ENCODE peak calls at places on chromosomes 1 and 21, in ten cellular contexts. Z is Panc1, F is body of pancreas, I is breast epithelium, J is aorta, S is ovary, H is left lung, D is PC-3, M is endothelial cell of umbilical vein, O is lung. C is an unnamed sample.
A peak's percentile ranks its signal among the peaks of the same experiment; 100 is the strongest.

GRCh38 chr1:246324711-246325110 is 182.4 kb downstream of the SMYD3 start:
- DNase-seq in D (peak; percentile 43), S (no peak), J (no peak), Z (no peak), F (no peak), I (no peak), O (no peak), H (no peak), M (no peak), C (peak; percentile 7)

GRCh38 chr1:117930484-117930883 is 945 bp downstream of the WDR3 start:
- DNase-seq in I (no peak), D (no peak), F (no peak), S (no peak), O (no peak), J (no peak), H (no peak), Z (no peak), M (peak; percentile 20), C (no peak)

GRCh38 chr1:37363535-37363934 is 110.8 kb upstream of the ZC3H12A start:
- DNase-seq in D (no peak), I (no peak), F (no peak), O (no peak), J (no peak), M (no peak), Z (no peak), H (no peak), S (no peak), C (no peak)

GRCh38 chr1:6097117-6097595 is 51.5 kb downstream of the KCNAB2 start:
- DNase-seq in O (no peak), D (no peak), J (no peak), F (no peak), I (no peak), S (no peak), H (no peak), Z (no peak), M (no peak), C (no peak)

GRCh38 chr1:95888877-95889799 is 655.1 kb downstream of the RWDD3 start:
- DNase-seq in Z (no peak), I (no peak), J (no peak), O (no peak), H (no peak), D (no peak), S (no peak), F (no peak), M (peak; percentile 20), C (no peak)

GRCh38 chr1:46131093-46131492 is 1.3 kb downstream of the PIK3R3 start:
- DNase-seq in O (no peak), M (peak; percentile 44), F (no peak), Z (no peak), J (no peak), I (no peak), H (no peak), D (peak; percentile 24), S (no peak), C (no peak)

GRCh38 chr1:28322209-28322608 is 6.6 kb upstream of the MED18 start:
- DNase-seq in I (no peak), D (peak; percentile 10), J (no peak), O (no peak), S (no peak), Z (no peak), F (peak; percentile 51), H (no peak), M (no peak), C (no peak)

GRCh38 chr21:45224189-45224938 is 63.3 kb downstream of the POFUT2 start:
- DNase-seq in J (no peak), S (no peak), F (no peak), Z (no peak), O (no peak), M (no peak), I (no peak), H (no peak), D (no peak), C (peak; percentile 23)

GRCh38 chr1:246329900-246330299 is 177.2 kb downstream of the SMYD3 start:
- DNase-seq in H (no peak), Z (no peak), J (no peak), F (no peak), O (no peak), I (no peak), S (no peak), M (no peak), D (no peak), C (no peak)

GRCh38 chr1:205343431-205344009 is 13.2 kb downstream of the KLHDC8A start:
- DNase-seq in M (no peak), D (no peak), H (no peak), S (peak; percentile 70), O (no peak), F (no peak), J (no peak), Z (no peak), I (no peak), C (no peak)
- H3K4me3 ChIP-seq in M (no peak overlapping the region), D (peak overlapping the region; percentile 59), H (peak overlapping the region; percentile 25), S (peak overlapping the region; percentile 25), O (no peak overlapping the region), F (no peak overlapping the region), J (peak overlapping the region; percentile 24), Z (no peak overlapping the region), I (peak overlapping the region; percentile 44), C (peak overlapping the region; percentile 24)

GRCh38 chr1:33317354-33317753 is 3.5 kb downstream of the A3GALT2 start:
- DNase-seq in I (no peak), F (no peak), J (peak; percentile 18), S (no peak), H (no peak), Z (no peak), M (no peak), D (no peak), O (no peak), C (no peak)

GRCh38 chr1:33312413-33312749 is 8.5 kb downstream of the A3GALT2 start:
- DNase-seq in H (no peak), Z (no peak), O (no peak), S (peak; percentile 14), D (no peak), M (no peak), F (no peak), I (no peak), J (peak; percentile 19), C (no peak)

GRCh38 chr1:33316601-33317000 is 4.3 kb downstream of the A3GALT2 start:
- DNase-seq in J (no peak), O (no peak), S (no peak), F (no peak), D (no peak), Z (no peak), H (no peak), I (no peak), M (no peak), C (no peak)

GRCh38 chr1:33311706-33312412 is 9.0 kb downstream of the A3GALT2 start:
- DNase-seq in J (peak; percentile 23), I (no peak), M (no peak), S (no peak), O (no peak), F (no peak), H (no peak), D (no peak), Z (no peak), C (no peak)

DNA sequence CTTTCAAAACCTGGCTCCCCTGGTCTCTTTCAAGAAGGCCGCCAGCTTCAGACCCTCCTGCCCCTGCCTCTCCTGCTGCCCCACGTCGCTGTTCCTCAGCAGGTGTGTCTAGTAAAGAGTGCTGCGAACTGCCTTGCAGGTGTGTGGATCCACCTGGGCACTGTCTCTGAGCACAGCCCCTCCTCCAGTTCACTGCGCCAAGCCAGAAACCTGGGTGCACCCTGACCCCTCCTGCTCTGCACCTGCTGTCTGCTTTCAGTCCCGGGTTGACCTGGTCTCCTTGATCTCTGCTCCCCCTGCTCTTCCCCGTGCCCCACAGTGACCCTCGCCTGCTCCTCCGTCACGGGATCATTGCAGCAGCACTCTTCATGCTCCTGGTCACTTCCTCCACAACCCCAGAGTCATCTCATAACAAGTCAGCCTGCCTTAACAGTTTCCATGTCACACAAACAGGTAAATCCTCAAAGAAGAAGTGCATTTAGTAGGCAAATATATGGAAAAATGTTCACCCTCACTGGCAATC is 6.5 kb downstream of the A3GALT2 start:
- DNase-seq in J (peak; percentile 33), I (no peak), S (peak; percentile 7), D (no peak), M (no peak), F (no peak), Z (no peak), H (no peak), O (no peak), C (no peak)
- H3K27me3 ChIP-seq in J (no peaks in the 10 kb centered on the region), I (no peaks in the 10 kb centered on the region), S (no peaks in the 10 kb centered on the region), D (no peaks in the 10 kb centered on the region), M (no peaks in the 10 kb centered on the region), F (no peaks in the 10 kb centered on the region), Z (no peaks in the 10 kb centered on the region), H (no peaks in the 10 kb centered on the region), O (no peaks in the 10 kb centered on the region), C (no peaks in the 10 kb centered on the region)

GRCh38 chr1:7971024-7971423 is 9.5 kb downstream of the PARK7 start:
- DNase-seq in M (no peak), F (no peak), O (no peak), D (no peak), H (no peak), I (no peak), Z (no peak), S (no peak), J (no peak), C (no peak)
- H3K36me3 ChIP-seq in M (peaks cover 23% of the 10 kb centered on the region), F (peaks cover 22% of the 10 kb centered on the region), O (peaks cover 18% of the 10 kb centered on the region), D (peaks cover 50% of the 10 kb centered on the region), H (peaks cover 94% of the 10 kb centered on the region), I (peaks cover 5% of the 10 kb centered on the region), Z (peaks cover 25% of the 10 kb centered on the region), S (no peaks in the 10 kb centered on the region), J (peaks cover 10% of the 10 kb centered on the region), C (peaks cover 80% of the 10 kb centered on the region)

GRCh38 chr1:241848680-241849344 is 808 bp downstream of the EXO1 start:
- DNase-seq in F (no peak), M (no peak), J (no peak), Z (no peak), D (no peak), I (no peak), H (no peak), O (no peak), S (no peak), C (no peak)

GRCh38 chr1:241847540-241847795 is 536 bp upstream of the EXO1 start:
- DNase-seq in M (no peak), J (no peak), D (no peak), Z (no peak), H (no peak), F (no peak), S (no peak), I (no peak), O (no peak), C (no peak)

GRCh38 chr1:241847796-241848668 is at the start of gene EXO1:
- DNase-seq in H (peak; percentile 93), I (peak; percentile 66), O (peak; percentile 87), Z (peak; percentile 79), M (peak; percentile 94), S (peak; percentile 84), F (peak; percentile 86), D (peak; percentile 97), J (peak; percentile 94), C (peak; percentile 95)

GRCh38 chr1:241846862-241847539 is 1.0 kb upstream of the EXO1 start:
- DNase-seq in Z (no peak), J (no peak), S (no peak), I (no peak), M (no peak), D (no peak), H (no peak), F (no peak), O (no peak), C (no peak)

DNA sequence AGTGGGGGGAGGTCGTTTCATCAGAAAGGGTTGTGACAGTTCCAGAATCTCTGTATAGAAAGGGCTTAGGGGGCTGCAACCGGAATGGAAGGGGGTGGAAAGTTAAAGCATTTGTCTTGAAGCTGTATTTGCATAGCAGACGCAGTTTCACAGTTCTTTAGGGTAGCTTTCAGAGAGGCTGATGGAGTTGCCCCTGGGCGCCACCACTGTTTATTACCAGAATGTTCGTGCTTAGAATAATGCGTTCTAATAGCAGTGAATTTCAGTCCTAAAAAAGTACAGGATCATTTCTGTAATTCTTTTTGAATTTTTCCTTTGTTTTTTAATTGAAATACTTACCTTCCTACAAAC is 1.3 kb downstream of the EXO1 start:
- DNase-seq in H (no peak), Z (no peak), S (no peak), M (no peak), D (no peak), J (no peak), I (no peak), F (no peak), O (no peak), C (no peak)
- H3K4me3 ChIP-seq in H (no peak overlapping the region), Z (peak overlapping the region; percentile 94), S (no peak overlapping the region), M (no peak overlapping the region), D (peak overlapping the region; percentile 84), J (no peak overlapping the region), I (no peak overlapping the region), F (no peak overlapping the region), O (no peak overlapping the region), C (peak overlapping the region; percentile 95)